ENCODE peak calls at places on chromosomes 16 and 17, in ten cellular contexts. X is psoas muscle, Z is Calu3, I is Peyer's patch, E is tibial artery, J is heart left ventricle, S is retinal pigment epithelial cell, M is uterus, C is neural crest cell, T is endothelial cell. A is an unnamed sample.

GRCh38 chr17:31680126-31680525 is 178.9 kb downstream of the COPRS start:
- DNase-seq in X (no peak), Z (no peak), I (no peak), E (no peak), J (no peak), S (no peak), M (no peak), C (no peak), T (no peak), A (no peak)

GRCh38 chr16:81509404-81509803 is 64.8 kb downstream of the CMIP start:
- DNase-seq in X (no peak), Z (no peak), I (no peak), E (no peak), J (no peak), S (no peak), M (no peak), C (no peak), T (no peak), A (no peak)

GRCh38 chr17:57895382-57896060 is 45.7 kb upstream of the MRPS23 start:
- DNase-seq in X (peak), Z (no peak), I (no peak), E (no peak), J (peak), S (no peak), M (peak), C (no peak), T (no peak), A (no peak)

GRCh38 chr17:2904135-2904534 is 107.9 kb downstream of the RAP1GAP2 start:
- DNase-seq in X (no peak), Z (no peak), I (peak), E (no peak), J (peak), S (no peak), M (no peak), C (no peak), T (no peak), A (no peak)

GRCh38 chr16:19443659-19444058 is 26.0 kb downstream of the TMC5 start:
- DNase-seq in X (no peak), Z (no peak), I (no peak), E (no peak), J (no peak), S (no peak), M (no peak), C (no peak), T (no peak), A (no peak)

GRCh38 chr17:31672161-31672819 is 186.8 kb downstream of the COPRS start:
- DNase-seq in X (no peak), Z (no peak), I (no peak), E (no peak), J (no peak), S (no peak), M (no peak), C (no peak), T (no peak), A (no peak)

GRCh38 chr16:1773703-1774455 is 945 bp upstream of the MRPS34 start:
- DNase-seq in X (peak), Z (no peak), I (peak), E (no peak), J (no peak), S (no peak), M (no peak), C (no peak), T (no peak), A (no peak)

GRCh38 chr16:52549011-52549692 is 2.2 kb upstream of the TOX3 start:
- DNase-seq in X (no peak), Z (no peak), I (no peak), E (no peak), J (no peak), S (no peak), M (no peak), C (no peak), T (peak), A (no peak)

GRCh38 chr17:8693328-8693727 is 51.3 kb downstream of the CCDC42 start:
- DNase-seq in X (no peak), Z (no peak), I (no peak), E (peak), J (no peak), S (no peak), M (no peak), C (no peak), T (no peak), A (no peak)

GRCh38 chr16:85263214-85263613 is 150.9 kb upstream of the CIBAR2 start:
- DNase-seq in X (no peak), Z (no peak), I (no peak), E (no peak), J (no peak), S (no peak), M (no peak), C (no peak), T (no peak), A (no peak)

GRCh38 chr17:58117382-58117781 is 30.8 kb upstream of the OR4D1 start:
- DNase-seq in X (no peak), Z (no peak), I (no peak), E (no peak), J (no peak), S (no peak), M (no peak), C (no peak), T (no peak), A (no peak)

GRCh38 chr16:73671102-73671501 is 623.2 kb upstream of the ZFHX3 start:
- DNase-seq in X (no peak), Z (no peak), I (no peak), E (no peak), J (no peak), S (no peak), M (no peak), C (no peak), T (no peak), A (no peak)

GRCh38 chr16:88941051-88941932 is 35.7 kb downstream of the CBFA2T3 start:
- DNase-seq in X (no peak), Z (no peak), I (peak), E (no peak), J (peak), S (no peak), M (no peak), C (no peak), T (no peak), A (no peak)

GRCh38 chr17:43917348-43918025 is 10.2 kb upstream of the MPP2 start:
- DNase-seq in X (peak), Z (no peak), I (peak), E (no peak), J (peak), S (no peak), M (peak), C (no peak), T (peak), A (no peak)

GRCh38 chr17:494601-495195 is 142.1 kb upstream of the RPH3AL start:
- DNase-seq in X (no peak), Z (no peak), I (no peak), E (no peak), J (no peak), S (no peak), M (no peak), C (no peak), T (no peak), A (no peak)

GRCh38 chr16:19645557-19645981 is 72.5 kb downstream of the KNOP1 start:
- DNase-seq in X (peak), Z (no peak), I (peak), E (no peak), J (peak), S (no peak), M (peak), C (no peak), T (no peak), A (no peak)

GRCh38 chr17:51455931-51456330 is 195.6 kb downstream of the UTP18 start:
- DNase-seq in X (no peak), Z (no peak), I (no peak), E (no peak), J (no peak), S (no peak), M (no peak), C (no peak), T (no peak), A (no peak)

GRCh38 chr17:79834575-79835469 is 4.4 kb downstream of the CBX4 start:
- DNase-seq in X (no peak), Z (no peak), I (no peak), E (no peak), J (peak), S (no peak), M (no peak), C (peak), T (peak), A (no peak)

GRCh38 chr17:73068322-73069153 is 23.9 kb downstream of the SLC39A11 start:
- DNase-seq in X (no peak), Z (peak), I (no peak), E (no peak), J (no peak), S (peak), M (no peak), C (no peak), T (no peak), A (no peak)

GRCh38 chr16:14491831-14492529 is 138.1 kb downstream of the PARN start:
- DNase-seq in X (no peak), Z (no peak), I (no peak), E (no peak), J (no peak), S (no peak), M (no peak), C (no peak), T (peak), A (no peak)

GRCh38 chr16:70750893-70751467 is 50.0 kb downstream of the VAC14 start:
- DNase-seq in X (peak), Z (no peak), I (peak), E (peak), J (peak), S (no peak), M (peak), C (no peak), T (peak), A (no peak)

GRCh38 chr16:50881331-50881830 is 139.5 kb downstream of the CYLD start:
- DNase-seq in X (no peak), Z (no peak), I (no peak), E (no peak), J (no peak), S (no peak), M (no peak), C (no peak), T (no peak), A (no peak)

GRCh38 chr17:56653877-56654276 is 60.4 kb downstream of the NOG start:
- DNase-seq in X (no peak), Z (peak), I (no peak), E (no peak), J (no peak), S (no peak), M (no peak), C (peak), T (peak), A (no peak)

GRCh38 chr16:19295393-19295792 is 9.9 kb downstream of the CLEC19A start:
- DNase-seq in X (no peak), Z (no peak), I (no peak), E (no peak), J (no peak), S (no peak), M (no peak), C (no peak), T (no peak), A (no peak)

GRCh38 chr17:14197582-14197981 is 39.1 kb downstream of the CDRT15 start:
- DNase-seq in X (no peak), Z (no peak), I (peak), E (no peak), J (no peak), S (no peak), M (no peak), C (no peak), T (no peak), A (no peak)

GRCh38 chr17:79837888-79838540 is 1.2 kb downstream of the CBX4 start:
- DNase-seq in X (no peak), Z (no peak), I (no peak), E (no peak), J (peak), S (no peak), M (no peak), C (no peak), T (no peak), A (no peak)

GRCh38 chr16:972316-973002 is 1.7 kb upstream of the LMF1 start:
- DNase-seq in X (no peak), Z (peak), I (no peak), E (no peak), J (no peak), S (no peak), M (no peak), C (peak), T (no peak), A (no peak)

GRCh38 chr17:65366102-65366844 is 195.2 kb downstream of the AXIN2 start:
- DNase-seq in X (no peak), Z (no peak), I (no peak), E (no peak), J (no peak), S (no peak), M (no peak), C (no peak), T (no peak), A (no peak)

GRCh38 chr17:63740464-63741181 is 976 bp downstream of the STRADA start:
- DNase-seq in X (no peak), Z (no peak), I (no peak), E (no peak), J (no peak), S (no peak), M (no peak), C (no peak), T (no peak), A (no peak)

GRCh38 chr17:56185905-56186783 is 32.9 kb downstream of the ANKFN1 start:
- DNase-seq in X (no peak), Z (no peak), I (no peak), E (no peak), J (no peak), S (no peak), M (no peak), C (no peak), T (no peak), A (no peak)

GRCh38 chr17:61253293-61253801 is 146.3 kb upstream of the TBX2 start:
- DNase-seq in X (peak), Z (no peak), I (no peak), E (peak), J (peak), S (no peak), M (peak), C (no peak), T (no peak), A (no peak)

DNA sequence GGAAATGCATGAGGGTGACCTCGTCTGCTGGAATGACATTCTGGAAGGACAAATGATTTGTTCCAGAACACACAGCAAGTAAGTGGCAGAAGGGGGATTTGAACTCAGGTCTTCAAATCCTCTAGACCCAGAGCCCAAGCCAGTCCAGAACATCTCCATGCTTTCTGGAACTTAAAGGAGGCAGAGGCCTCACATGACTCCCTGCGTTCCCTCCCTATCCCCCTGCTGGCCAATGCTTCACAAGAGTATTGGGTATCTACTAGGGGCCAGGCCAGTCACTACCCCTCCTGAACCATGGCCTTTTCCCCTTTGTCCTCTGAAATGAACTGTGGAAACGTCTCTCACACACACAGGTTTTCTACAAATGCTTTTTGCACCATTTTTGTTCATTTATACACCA is 7.6 kb upstream of the BEAN1 start:
- DNase-seq in X (no peak), Z (no peak), I (peak), E (no peak), J (no peak), S (no peak), M (no peak), C (no peak), T (no peak), A (no peak)
- TF ChIP-seq CTCF in X (no peak), Z (peak), I (no peak), E (no peak), J (no peak), S (peak), M (no peak), C (no peak), T (no peak), A (no peak)

GRCh38 chr17:76145231-76146052 is 4.4 kb upstream of the FOXJ1 start:
- DNase-seq in X (peak), Z (no peak), I (peak), E (peak), J (no peak), S (no peak), M (no peak), C (no peak), T (no peak), A (no peak)

GRCh38 chr17:76147211-76148014 is 6.4 kb upstream of the FOXJ1 start:
- DNase-seq in X (no peak), Z (no peak), I (peak), E (no peak), J (no peak), S (no peak), M (no peak), C (no peak), T (no peak), A (no peak)

GRCh38 chr17:76149214-76149613 is 8.2 kb upstream of the FOXJ1 start:
- DNase-seq in X (no peak), Z (no peak), I (peak), E (no peak), J (no peak), S (no peak), M (no peak), C (no peak), T (no peak), A (no peak)

GRCh38 chr17:76148015-76148326 is 6.9 kb upstream of the FOXJ1 start:
- DNase-seq in X (no peak), Z (no peak), I (no peak), E (no peak), J (no peak), S (no peak), M (no peak), C (no peak), T (no peak), A (no peak)

DNA sequence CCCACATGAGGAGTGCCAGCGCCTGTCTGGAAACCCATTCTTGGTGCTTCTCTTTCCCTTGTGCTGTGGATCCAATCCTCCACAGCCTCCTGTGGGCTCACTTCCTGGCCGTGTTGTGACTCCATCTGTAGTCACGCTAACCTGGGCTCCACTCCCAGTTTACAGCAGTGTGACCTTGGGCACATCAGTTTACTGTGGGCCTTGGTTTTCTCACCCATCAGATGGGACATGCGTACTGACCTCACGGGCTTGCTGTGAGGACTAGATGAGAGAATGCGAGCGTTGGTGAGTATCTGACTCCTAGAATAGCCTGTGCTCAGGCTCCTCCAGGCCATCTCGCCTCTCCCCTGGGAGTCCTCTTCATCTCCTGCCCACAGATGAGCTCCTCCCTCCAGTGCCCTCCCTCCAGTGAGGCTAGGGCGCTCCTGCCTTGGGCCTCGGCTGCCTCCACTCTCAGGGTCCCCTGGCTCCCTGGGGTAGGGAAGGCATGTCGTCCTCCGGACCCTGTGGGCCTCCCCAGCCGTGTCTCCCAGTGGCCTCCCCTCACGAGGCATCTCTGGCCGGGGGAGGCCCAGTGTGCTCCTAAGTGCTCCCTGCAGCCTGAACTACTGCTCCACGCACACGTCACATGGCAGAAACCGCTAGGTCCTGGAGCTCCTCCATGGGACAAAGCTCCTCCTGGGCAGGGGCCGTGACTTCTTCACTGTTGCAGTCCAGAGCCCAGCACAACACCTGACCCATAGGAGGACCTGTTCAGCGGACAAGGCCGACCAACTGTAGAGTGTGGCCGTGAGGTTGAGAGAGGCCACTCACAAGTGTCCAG is 5.2 kb upstream of the FOXJ1 start:
- DNase-seq in X (no peak), Z (no peak), I (peak), E (no peak), J (no peak), S (no peak), M (no peak), C (no peak), T (no peak), A (no peak)
- TF ChIP-seq CTCF in X (no peak), Z (no peak), I (no peak), E (no peak), J (no peak), S (no peak), M (no peak), C (no peak), T (no peak), A (no peak)

GRCh38 chr16:49348408-49349176 is 25.0 kb upstream of the C16orf78 start:
- DNase-seq in X (no peak), Z (no peak), I (no peak), E (no peak), J (no peak), S (no peak), M (no peak), C (no peak), T (no peak), A (no peak)
- TF ChIP-seq CTCF in X (no peak), Z (no peak), I (no peak), E (no peak), J (peak), S (no peak), M (no peak), C (no peak), T (no peak), A (peak)

GRCh38 chr17:11298401-11298800 is 57.4 kb downstream of the SHISA6 start:
- DNase-seq in X (no peak), Z (no peak), I (no peak), E (no peak), J (no peak), S (no peak), M (no peak), C (no peak), T (no peak), A (no peak)

GRCh38 chr17:11293480-11293879 is 52.5 kb downstream of the SHISA6 start:
- DNase-seq in X (no peak), Z (no peak), I (no peak), E (no peak), J (no peak), S (no peak), M (no peak), C (no peak), T (no peak), A (no peak)

GRCh38 chr17:11300201-11300600 is 59.2 kb downstream of the SHISA6 start:
- DNase-seq in X (no peak), Z (no peak), I (no peak), E (no peak), J (no peak), S (no peak), M (no peak), C (no peak), T (no peak), A (no peak)

GRCh38 chr17:11294826-11295225 is 53.8 kb downstream of the SHISA6 start:
- DNase-seq in X (no peak), Z (no peak), I (no peak), E (no peak), J (no peak), S (no peak), M (no peak), C (no peak), T (no peak), A (no peak)

GRCh38 chr17:11296994-11297393 is 56.0 kb downstream of the SHISA6 start:
- DNase-seq in X (no peak), Z (no peak), I (no peak), E (no peak), J (no peak), S (no peak), M (no peak), C (no peak), T (no peak), A (no peak)
- TF ChIP-seq CTCF in X (no peak), Z (no peak), I (no peak), E (no peak), J (peak), S (peak), M (no peak), C (peak), T (no peak), A (no peak)

DNA sequence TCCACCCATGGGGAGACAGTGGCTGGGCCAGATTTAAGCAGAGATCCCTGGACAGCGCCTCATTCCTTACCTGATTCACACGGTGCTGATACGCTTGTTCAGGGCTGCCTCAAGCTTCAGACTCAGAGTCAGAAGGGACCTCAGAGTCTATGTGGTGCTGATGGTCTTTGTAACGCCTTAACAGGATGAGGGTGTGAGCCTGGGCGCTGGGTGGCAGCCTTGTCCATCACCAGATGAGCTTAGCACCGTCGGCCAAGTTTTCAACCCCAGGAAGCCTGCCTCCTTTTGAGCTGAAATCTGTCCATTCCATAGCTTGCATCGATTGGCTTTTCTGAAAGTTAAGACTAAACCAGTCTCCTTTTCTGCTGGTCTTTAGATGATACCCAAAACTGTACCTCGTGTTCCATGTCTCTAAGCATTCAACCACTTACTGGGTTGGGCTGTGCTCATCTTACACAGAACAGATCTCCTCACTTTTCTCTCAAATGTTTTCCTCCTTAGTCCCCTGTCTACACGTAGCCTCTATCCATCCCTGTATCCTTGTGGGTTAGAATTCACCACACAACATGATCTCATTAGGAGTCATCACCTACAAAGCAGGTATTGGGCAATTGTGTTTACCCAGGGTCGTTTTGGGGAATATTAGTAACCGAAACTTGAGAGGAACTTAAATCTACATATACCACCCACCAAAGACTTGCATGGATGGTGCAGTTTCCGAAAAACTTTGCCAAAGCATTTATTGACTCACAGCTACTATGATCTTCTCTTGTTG is 573.4 kb downstream of the CDH13 start:
- DNase-seq in X (peak), Z (no peak), I (no peak), E (no peak), J (no peak), S (no peak), M (no peak), C (no peak), T (no peak), A (no peak)
- TF ChIP-seq CTCF in X (peak), Z (no peak), I (no peak), E (peak), J (no peak), S (peak), M (no peak), C (peak), T (no peak), A (no peak)

GRCh38 chr16:84141143-84141670 is 3.8 kb downstream of the HSDL1 start:
- DNase-seq in X (no peak), Z (peak), I (no peak), E (no peak), J (no peak), S (no peak), M (no peak), C (no peak), T (no peak), A (no peak)
- TF ChIP-seq CTCF in X (no peak), Z (no peak), I (no peak), E (no peak), J (no peak), S (peak), M (no peak), C (peak), T (no peak), A (no peak)

A was measured in mesothelial cell of epicardium.